ENCODE peak calls at places on chromosomes 11 and 22, in six cellular contexts. W is OCI-LY7, P is SK-N-SH, S is HepG2, N is body of pancreas, T is GM23248. C is an unnamed sample.
A peak's percentile ranks its signal among the peaks of the same experiment; 100 is the strongest.

GRCh38 chr11:12800032-12800671 is 125.9 kb downstream of the TEAD1 start:
- DNase-seq in T (peak; percentile 83), P (peak; percentile 46), N (peak; percentile 62), W (no peak), S (peak; percentile 86), C (peak; percentile 90)

GRCh38 chr22:24550028-24550901 is 4.7 kb downstream of the GUCD1 start:
- DNase-seq in N (no peak), W (no peak), P (no peak), S (peak; percentile 99), T (peak; percentile 36), C (peak; percentile 97)

GRCh38 chr11:76838422-76839068 is 22.2 kb upstream of the ACER3 start:
- DNase-seq in T (peak; percentile 26), W (no peak), S (peak; percentile 45), P (no peak), N (no peak), C (no peak)

GRCh38 chr22:46293591-46294260 is 2.9 kb upstream of the GTSE1 start:
- DNase-seq in S (no peak), N (no peak), W (peak; percentile 76), P (no peak), T (peak; percentile 83), C (no peak)

GRCh38 chr11:83071641-83072591 is at the start of gene RAB30:
- DNase-seq in P (peak; percentile 87), N (peak; percentile 97), W (peak; percentile 99), T (peak; percentile 99), S (peak; percentile 100), C (peak; percentile 100)

GRCh38 chr11:100925935-100926334 is 203.7 kb downstream of the PGR start:
- DNase-seq in P (no peak), N (no peak), T (peak; percentile 60), W (no peak), S (no peak), C (peak; percentile 26)

GRCh38 chr22:41445171-41446056 is 1.2 kb downstream of the TOB2 start:
- DNase-seq in W (peak; percentile 60), S (no peak), T (peak; percentile 57), P (no peak), N (no peak), C (peak; percentile 51)

GRCh38 chr11:112212290-112212689 is 13.9 kb upstream of the PTS start:
- DNase-seq in T (peak; percentile 20), W (no peak), S (no peak), N (no peak), P (no peak), C (no peak)

GRCh38 chr11:100863080-100863581 is 176.0 kb downstream of the ARHGAP42 start:
- DNase-seq in N (no peak), W (no peak), S (no peak), T (peak; percentile 81), P (no peak), C (peak; percentile 18)

GRCh38 chr11:134425413-134425812 is 13.4 kb upstream of the B3GAT1 start:
- DNase-seq in P (no peak), W (no peak), T (no peak), N (no peak), S (no peak), C (no peak)

GRCh38 chr11:116838321-116839084 is 1.1 kb upstream of the APOA1 start:
- DNase-seq in S (peak; percentile 20), N (no peak), P (no peak), W (no peak), T (no peak), C (peak; percentile 91)

GRCh38 chr22:43206515-43207161 is 19.7 kb upstream of the TTLL12 start:
- DNase-seq in S (no peak), T (no peak), W (no peak), P (no peak), N (no peak), C (no peak)

GRCh38 chr11:70191495-70192140 is 11.5 kb upstream of the FADD start:
- DNase-seq in T (peak; percentile 74), W (no peak), S (peak; percentile 52), P (peak; percentile 88), N (peak; percentile 77), C (peak; percentile 58)

GRCh38 chr11:11025087-11025486 is 167.2 kb upstream of the ZBED5 start:
- DNase-seq in W (no peak), T (peak; percentile 87), P (no peak), N (no peak), S (no peak), C (no peak)

GRCh38 chr11:64343740-64344133 is 3.7 kb downstream of the CCDC88B start:
- DNase-seq in T (peak; percentile 28), W (no peak), N (peak; percentile 35), S (no peak), P (peak; percentile 79), C (no peak)

GRCh38 chr22:27780161-27780575 is 21.4 kb downstream of the MN1 start:
- DNase-seq in S (no peak), N (no peak), T (peak; percentile 51), P (no peak), W (no peak), C (no peak)

GRCh38 chr22:37844904-37845334 is 785 bp upstream of the ANKRD54 start:
- DNase-seq in S (no peak), P (no peak), N (no peak), T (peak; percentile 48), W (no peak), C (no peak)

GRCh38 chr11:2206291-2206690 is 34.7 kb upstream of the TH start:
- DNase-seq in P (no peak), T (no peak), W (no peak), S (no peak), N (peak; percentile 2), C (no peak)

GRCh38 chr11:114019046-114019445 is 40.5 kb upstream of the ZBTB16 start:
- DNase-seq in S (no peak), P (no peak), N (no peak), T (no peak), W (no peak), C (no peak)

GRCh38 chr11:121225402-121225801 is 67.2 kb upstream of the SC5D start:
- DNase-seq in T (no peak), S (no peak), P (no peak), W (no peak), N (no peak), C (peak; percentile 67)

GRCh38 chr11:75023446-75024067 is 34.8 kb downstream of the NEU3 start:
- DNase-seq in S (no peak), T (no peak), P (no peak), W (no peak), N (no peak), C (no peak)

GRCh38 chr11:75024764-75025211 is 36.1 kb downstream of the NEU3 start:
- DNase-seq in P (peak; percentile 33), W (no peak), S (no peak), N (no peak), T (no peak), C (no peak)

GRCh38 chr11:75022759-75023396 is 34.1 kb downstream of the NEU3 start:
- DNase-seq in T (peak; percentile 83), P (peak; percentile 79), N (peak; percentile 92), W (peak; percentile 80), S (peak; percentile 73), C (peak; percentile 79)

GRCh38 chr11:75024068-75024449 is 35.3 kb downstream of the NEU3 start:
- DNase-seq in S (no peak), W (no peak), P (no peak), T (no peak), N (no peak), C (no peak)

DNA sequence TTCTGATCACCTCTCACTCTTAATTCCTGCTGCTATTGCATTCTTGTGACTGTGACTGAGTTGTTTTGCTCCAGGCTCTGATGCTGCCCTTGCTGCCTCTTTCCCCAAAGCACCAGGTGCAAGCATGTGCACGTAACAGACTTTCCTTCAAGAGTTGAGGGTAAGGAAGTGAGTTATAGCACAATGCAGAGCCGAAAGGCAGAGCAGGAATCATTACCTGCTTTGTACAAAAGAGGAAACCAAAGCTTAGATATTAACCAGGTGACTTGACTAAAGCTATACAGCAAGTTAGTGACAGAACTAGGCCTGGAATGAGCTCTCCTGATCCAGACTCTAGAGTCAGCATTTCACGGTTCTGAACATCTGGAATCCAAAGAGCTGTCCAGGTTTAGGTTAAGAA is 33.6 kb downstream of the NEU3 start:
- DNase-seq in W (no peak), P (no peak), N (no peak), S (no peak), T (no peak), C (no peak)
- H3K4me3 ChIP-seq in W (no peak overlapping the region), P (no peak overlapping the region), N (no peak overlapping the region), S (no peak overlapping the region), T (no peak overlapping the region), C (no peak overlapping the region)

GRCh38 chr11:68341557-68342458 is 29.4 kb downstream of the LRP5 start:
- DNase-seq in N (no peak), T (no peak), W (no peak), S (no peak), P (peak; percentile 80), C (no peak)
- H3K27ac ChIP-seq in N (peak overlapping the region; percentile 78), T (no peak overlapping the region), W (no peak overlapping the region), S (peak overlapping the region; percentile 52), P (no peak overlapping the region), C (peak overlapping the region; percentile 4)

GRCh38 chr22:19812910-19813309 is 41.8 kb downstream of the GNB1L start:
- DNase-seq in P (no peak), W (no peak), T (no peak), S (no peak), N (no peak), C (no peak)
- H3K4me1 ChIP-seq in P (peaks cover 23% of the 10 kb centered on the region), W (peaks cover 6% of the 10 kb centered on the region), T (no peaks in the 10 kb centered on the region), S (no peaks in the 10 kb centered on the region), N (no peaks in the 10 kb centered on the region), C (no peaks in the 10 kb centered on the region)

GRCh38 chr11:27673979-27674663 is 26.1 kb downstream of the BDNF start:
- DNase-seq in S (no peak), P (peak; percentile 45), T (no peak), W (no peak), N (no peak), C (no peak)
- H3K4me3 ChIP-seq in S (no peak overlapping the region), P (no peak overlapping the region), T (no peak overlapping the region), W (no peak overlapping the region), N (no peak overlapping the region), C (no peak overlapping the region)

GRCh38 chr11:119727523-119728081 is 1.4 kb downstream of the NECTIN1 start:
- DNase-seq in N (peak; percentile 50), S (no peak), P (peak; percentile 74), T (peak; percentile 39), W (peak; percentile 42), C (peak; percentile 61)
- H3K27ac ChIP-seq in N (peak overlapping the region; percentile 89), S (no peak overlapping the region), P (no peak overlapping the region), T (no peak overlapping the region), W (no peak overlapping the region), C (peak overlapping the region; percentile 22)

GRCh38 chr11:120194166-120194565 is 16.7 kb upstream of the OAF start:
- DNase-seq in W (no peak), T (no peak), N (no peak), P (no peak), S (no peak), C (no peak)
- H3K4me1 ChIP-seq in W (no peaks in the 10 kb centered on the region), T (no peaks in the 10 kb centered on the region), N (peaks cover 16% of the 10 kb centered on the region), P (peaks cover 21% of the 10 kb centered on the region), S (peaks cover 97% of the 10 kb centered on the region), C (peaks cover 7% of the 10 kb centered on the region)

GRCh38 chr11:59901306-59901705 is 22.7 kb downstream of the OOSP3 start:
- DNase-seq in W (no peak), S (no peak), N (no peak), T (peak; percentile 64), P (no peak), C (peak; percentile 13)
- H3K4me3 ChIP-seq in W (no peak overlapping the region), S (no peak overlapping the region), N (no peak overlapping the region), T (no peak overlapping the region), P (peak overlapping the region; percentile 31), C (no peak overlapping the region)

DNA sequence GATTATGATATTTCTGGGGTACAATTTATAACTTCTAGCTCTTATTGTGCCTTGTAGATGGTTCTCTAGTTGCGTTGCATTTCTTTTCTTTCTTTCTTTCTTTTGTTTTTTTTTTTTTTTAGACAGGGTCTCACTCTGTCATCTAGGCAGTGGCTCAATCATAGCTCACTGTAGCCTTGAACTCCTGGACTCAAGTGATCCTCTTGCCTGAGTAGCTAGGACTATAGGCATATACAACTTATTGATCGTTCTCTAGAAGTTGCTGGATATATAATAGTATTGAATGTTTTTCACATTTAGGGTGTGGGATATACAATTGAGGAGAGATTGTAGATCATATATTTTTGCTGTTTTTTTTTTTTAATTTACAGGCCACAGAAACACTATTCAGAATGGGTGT is 119.2 kb downstream of the TMEM135 start:
- DNase-seq in T (no peak), S (peak; percentile 37), W (no peak), N (no peak), P (no peak), C (no peak)
- H3K27ac ChIP-seq in T (no peak overlapping the region), S (no peak overlapping the region), W (no peak overlapping the region), N (no peak overlapping the region), P (no peak overlapping the region), C (no peak overlapping the region)